ENCODE peak calls at places on chromosome 1, in five cellular contexts. G is body of pancreas; D is C1 segment of cervical spinal cord; Q is stimulated activated CD4-positive, alpha-beta T cell treated with anti-CD3 and anti-CD28 coated beads, TNF-alpha, amount 100 ng/mL, for 48 hours; Z is glomerular endothelial cell. F is an unnamed sample.

GRCh38 chr1:1614954-1615255 is 395 bp upstream of the MIB2 start:
- DNase-seq in Z (no peak), D (no peak), Q (no peak), G (no peak), F (no peak)

GRCh38 chr1:223243441-223244050 is 100.5 kb upstream of the TLR5 start:
- DNase-seq in Q (no peak), D (no peak), G (no peak), Z (no peak), F (no peak)

GRCh38 chr1:50977575-50978143 is 7.6 kb downstream of the CDKN2C start:
- DNase-seq in Q (no peak), G (peak), Z (no peak), D (no peak), F (no peak)

GRCh38 chr1:66506991-66507390 is 27.0 kb upstream of the SGIP1 start:
- DNase-seq in Z (no peak), Q (no peak), G (no peak), D (no peak), F (no peak)

GRCh38 chr1:201495447-201496295 is 11.3 kb downstream of the CSRP1 start:
- DNase-seq in Z (no peak), D (no peak), G (peak), Q (no peak), F (no peak)

GRCh38 chr1:184075040-184076029 is 23.8 kb downstream of the TSEN15 start:
- DNase-seq in Q (no peak), Z (peak), D (no peak), G (peak), F (no peak)

GRCh38 chr1:232508161-232508661 is 121.7 kb downstream of the SIPA1L2 start:
- DNase-seq in Z (no peak), Q (no peak), G (no peak), D (no peak), F (no peak)

GRCh38 chr1:234978397-234979291 is 150.0 kb downstream of the TOMM20 start:
- DNase-seq in D (no peak), Z (no peak), Q (no peak), G (peak), F (peak)

GRCh38 chr1:170010443-170010842 is 64.1 kb downstream of the KIFAP3 start:
- DNase-seq in G (peak), Q (no peak), Z (no peak), D (no peak), F (no peak)

GRCh38 chr1:147619741-147620140 is 50.6 kb downstream of the ACP6 start:
- DNase-seq in Z (no peak), Q (no peak), G (no peak), D (no peak), F (no peak)

GRCh38 chr1:221672965-221673364 is 68.9 kb downstream of the DUSP10 start:
- DNase-seq in Z (no peak), D (no peak), G (no peak), Q (no peak), F (no peak)

GRCh38 chr1:25006770-25007169 is 76.7 kb upstream of the RUNX3 start:
- DNase-seq in G (peak), Z (no peak), D (no peak), Q (no peak), F (no peak)

GRCh38 chr1:161080391-161081150 is 8.8 kb downstream of the NECTIN4 start:
- DNase-seq in Q (no peak), G (no peak), Z (no peak), D (no peak), F (no peak)

GRCh38 chr1:109198043-109198695 is 15.5 kb upstream of the SARS1 start:
- DNase-seq in D (no peak), Z (no peak), Q (no peak), G (peak), F (no peak)

GRCh38 chr1:33170351-33171274 is 11.2 kb downstream of the TRIM62 start:
- DNase-seq in Z (no peak), G (no peak), Q (no peak), D (no peak), F (no peak)

F was measured in activated T-helper 9 cell treated with anti-CD3 and anti-CD28 coated beads, Interleukin-2, amount 50 U/mL, for 16 hours.